ENCODE peak calls at places on chromosomes 11 and 22, in nine cellular contexts. D, H, U, S, L, K, N, Z and P are unnamed samples.

GRCh38 chr11:44959064-44959463 is 8.4 kb upstream of the TP53I11 start:
- DNase-seq in Z (no peak), K (no peak), H (no peak), U (no peak), N (no peak), L (no peak), S (no peak), D (no peak), P (no peak)

GRCh38 chr22:50326959-50327710 is at the start of gene DENND6B:
- DNase-seq in D (peak; percentile 57), K (peak; percentile 74), N (peak; percentile 42), L (peak; percentile 77), H (peak; percentile 83), U (peak; percentile 73), Z (peak; percentile 88), S (peak; percentile 69), P (peak; percentile 45)

GRCh38 chr11:33452806-33453205 is 195.6 kb downstream of the HIPK3 start:
- DNase-seq in Z (no peak), U (no peak), N (no peak), S (peak; percentile 76), H (no peak), L (no peak), K (peak; percentile 53), D (no peak), P (no peak)

GRCh38 chr22:49018601-49019000 is 809.1 kb downstream of the BRD1 start:
- DNase-seq in Z (no peak), N (no peak), D (no peak), K (no peak), S (no peak), H (no peak), L (no peak), U (no peak), P (no peak)

GRCh38 chr11:80503990-80504389 is 1063.2 kb upstream of the TENM4 start:
- DNase-seq in Z (no peak), H (no peak), S (no peak), U (no peak), L (no peak), D (no peak), K (no peak), N (no peak), P (no peak)

GRCh38 chr11:2451336-2451735 is 6.5 kb downstream of the KCNQ1 start:
- DNase-seq in S (no peak), K (no peak), H (no peak), D (no peak), L (peak; percentile 7), Z (no peak), N (no peak), U (no peak), P (no peak)

GRCh38 chr22:49099496-49100124 is 728.1 kb downstream of the BRD1 start:
- DNase-seq in U (no peak), L (no peak), H (no peak), S (no peak), K (no peak), N (no peak), Z (no peak), D (no peak), P (no peak)

GRCh38 chr22:37229012-37229804 is 14.9 kb downstream of the RAC2 start:
- DNase-seq in Z (no peak), U (peak; percentile 74), D (no peak), K (no peak), N (no peak), H (no peak), L (no peak), S (peak; percentile 67), P (no peak)

GRCh38 chr22:36577019-36577418 is 48.1 kb upstream of the EIF3D start:
- DNase-seq in L (no peak), D (no peak), H (no peak), S (peak; percentile 88), K (peak; percentile 54), U (no peak), Z (no peak), N (no peak), P (no peak)

GRCh38 chr11:113446938-113447337 is 28.3 kb downstream of the DRD2 start:
- DNase-seq in U (no peak), Z (no peak), L (no peak), D (no peak), H (no peak), S (no peak), K (no peak), N (no peak), P (no peak)

GRCh38 chr11:44066732-44067131 is 662 bp downstream of the ACCS start:
- DNase-seq in D (no peak), H (no peak), N (no peak), S (peak; percentile 38), L (no peak), Z (no peak), U (no peak), K (peak; percentile 26), P (no peak)

GRCh38 chr11:8905528-8906165 is 5.3 kb upstream of the AKIP1 start:
- DNase-seq in Z (no peak), D (no peak), N (no peak), K (no peak), S (peak; percentile 67), L (no peak), U (no peak), H (no peak), P (no peak)

GRCh38 chr11:57904369-57904768 is 119.3 kb upstream of the OR9Q1 start:
- DNase-seq in U (no peak), L (no peak), Z (no peak), H (no peak), N (no peak), K (no peak), D (no peak), S (no peak), P (no peak)

GRCh38 chr11:64894070-64894811 is 15.8 kb upstream of the EHD1 start:
- DNase-seq in K (peak; percentile 93), U (peak; percentile 95), L (peak; percentile 95), S (no peak), Z (peak; percentile 81), N (peak; percentile 38), D (peak; percentile 96), H (peak; percentile 80), P (peak; percentile 63)

GRCh38 chr11:104546486-104546885 is 351.8 kb downstream of the CASP12 start:
- DNase-seq in K (no peak), U (no peak), N (no peak), D (no peak), Z (no peak), L (no peak), S (no peak), H (no peak), P (no peak)

GRCh38 chr11:14288189-14288935 is 70.6 kb downstream of the RRAS2 start:
- DNase-seq in Z (no peak), H (no peak), D (no peak), L (no peak), U (no peak), K (no peak), S (peak; percentile 55), N (no peak), P (no peak)

GRCh38 chr22:17563936-17564391 is 666 bp downstream of the SLC25A18 start:
- DNase-seq in H (peak; percentile 24), D (no peak), N (no peak), Z (peak; percentile 43), K (no peak), S (peak; percentile 55), L (no peak), U (no peak), P (no peak)

GRCh38 chr11:5815534-5815933 is 6.8 kb downstream of the OR52N2 start:
- DNase-seq in U (no peak), N (no peak), D (no peak), S (no peak), H (no peak), L (no peak), K (no peak), Z (no peak), P (no peak)

GRCh38 chr11:5038336-5038735 is 8.0 kb upstream of the OR52J3 start:
- DNase-seq in Z (no peak), D (no peak), K (no peak), L (no peak), U (no peak), N (no peak), S (no peak), H (no peak), P (no peak)

GRCh38 chr22:44317163-44317455 is 4.4 kb upstream of the SHISAL1 start:
- DNase-seq in S (no peak), L (no peak), Z (no peak), D (no peak), U (no peak), N (no peak), K (no peak), H (no peak), P (no peak)

GRCh38 chr11:121071456-121072236 is 29.4 kb upstream of the TECTA start:
- DNase-seq in N (no peak), H (peak; percentile 5), L (no peak), D (no peak), U (no peak), K (no peak), Z (peak; percentile 35), S (no peak), P (no peak)

GRCh38 chr11:27004103-27004502 is 10.2 kb downstream of the FIBIN start:
- DNase-seq in S (no peak), H (no peak), N (no peak), L (no peak), D (no peak), U (no peak), K (no peak), Z (no peak), P (no peak)

GRCh38 chr11:20474176-20474950 is 86.8 kb downstream of the PRMT3 start:
- DNase-seq in D (no peak), U (no peak), S (no peak), K (no peak), Z (peak; percentile 13), N (no peak), H (no peak), L (peak; percentile 63), P (no peak)

GRCh38 chr22:43740587-43741270 is 71.4 kb downstream of the EFCAB6 start:
- DNase-seq in K (no peak), N (no peak), S (no peak), D (no peak), L (no peak), U (no peak), Z (no peak), H (peak; percentile 22), P (no peak)

GRCh38 chr11:67564230-67564629 is 19.4 kb upstream of the GSTP1 start:
- DNase-seq in L (no peak), K (no peak), S (no peak), N (no peak), Z (no peak), H (no peak), D (no peak), U (no peak), P (no peak)

GRCh38 chr11:27783701-27784355 is 83.6 kb upstream of the BDNF start:
- DNase-seq in S (no peak), H (no peak), L (no peak), U (no peak), D (no peak), N (no peak), Z (no peak), K (no peak), P (no peak)

GRCh38 chr22:39306456-39307361 is 12.7 kb downstream of the RPL3 start:
- DNase-seq in N (no peak), S (no peak), L (peak; percentile 78), U (peak; percentile 73), K (no peak), Z (peak; percentile 29), D (no peak), H (peak; percentile 32), P (no peak)

GRCh38 chr22:49011769-49012598 is 815.7 kb downstream of the BRD1 start:
- DNase-seq in S (no peak), H (no peak), N (no peak), Z (no peak), L (no peak), U (no peak), D (no peak), K (no peak), P (no peak)